ENCODE peak calls at places on chromosomes 6 and 20, in nine cellular contexts. Z is stimulated activated CD4-positive, alpha-beta T cell treated with anti-CD3 and anti-CD28 coated beads, Interleukin-12 subunit alpha, Interleukin-12 subunit beta, amount 100 ng/mL, for 48 hours; E is NCI-H146; O is GM10248; N is foreskin fibroblast; K is A549; M is head of caudate nucleus; F is mammary epithelial cell; A is ecto neural progenitor cell. G is an unnamed sample.

GRCh38 chr20:2521369-2522305 is 12.9 kb upstream of the ZNF343 start:
- DNase-seq in Z (no peak), E (peak), O (no peak), N (peak), K (peak), M (peak), F (peak), A (no peak), G (peak)

GRCh38 chr6:83429857-83430605 is 820 bp downstream of the ME1 start:
- DNase-seq in Z (no peak), E (peak), O (peak), N (peak), K (no peak), M (no peak), F (peak), A (peak), G (no peak)

GRCh38 chr6:31581511-31582229 is 554 bp downstream of the LTB start:
- DNase-seq in Z (no peak), E (no peak), O (no peak), N (peak), K (no peak), M (no peak), F (no peak), A (no peak), G (no peak)

GRCh38 chr20:19566226-19566960 is 191.7 kb upstream of the RIN2 start:
- DNase-seq in Z (no peak), E (no peak), O (no peak), N (peak), K (no peak), M (no peak), F (no peak), A (no peak), G (no peak)

GRCh38 chr20:46835418-46835817 is 59.2 kb upstream of the EYA2 start:
- DNase-seq in Z (no peak), E (no peak), O (no peak), N (peak), K (no peak), M (no peak), F (no peak), A (no peak), G (no peak)

GRCh38 chr6:73377225-73377624 is 7.5 kb upstream of the OOEP start:
- DNase-seq in Z (no peak), E (no peak), O (no peak), N (no peak), K (no peak), M (no peak), F (no peak), A (no peak), G (no peak)

GRCh38 chr20:41672282-41672681 is 54.1 kb upstream of the CHD6 start:
- DNase-seq in Z (no peak), E (no peak), O (no peak), N (no peak), K (no peak), M (no peak), F (no peak), A (no peak), G (no peak)

GRCh38 chr6:141965016-141965545 is 167.6 kb upstream of the GJE1 start:
- DNase-seq in Z (no peak), E (no peak), O (no peak), N (no peak), K (no peak), M (no peak), F (no peak), A (no peak), G (no peak)

GRCh38 chr20:34293589-34293988 is 9.6 kb downstream of the AHCY start:
- DNase-seq in Z (no peak), E (no peak), O (no peak), N (no peak), K (no peak), M (no peak), F (no peak), A (no peak), G (no peak)

GRCh38 chr6:122753688-122754056 is 25.8 kb upstream of the FABP7 start:
- DNase-seq in Z (no peak), E (no peak), O (no peak), N (peak), K (no peak), M (no peak), F (no peak), A (no peak), G (no peak)

GRCh38 chr6:167825059-167825758 is 1.5 kb upstream of the AFDN start:
- DNase-seq in Z (no peak), E (no peak), O (no peak), N (peak), K (no peak), M (no peak), F (no peak), A (no peak), G (no peak)

GRCh38 chr6:157518399-157519250 is 137.6 kb downstream of the ZDHHC14 start:
- DNase-seq in Z (no peak), E (no peak), O (no peak), N (peak), K (peak), M (no peak), F (no peak), A (no peak), G (no peak)

GRCh38 chr20:2151805-2152727 is 50.4 kb downstream of the STK35 start:
- DNase-seq in Z (no peak), E (no peak), O (no peak), N (peak), K (no peak), M (no peak), F (peak), A (no peak), G (no peak)

GRCh38 chr6:116016846-116017545 is 43.7 kb downstream of the FRK start:
- DNase-seq in Z (no peak), E (peak), O (no peak), N (peak), K (no peak), M (no peak), F (no peak), A (no peak), G (no peak)

GRCh38 chr20:35838213-35838612 is 66.4 kb downstream of the PHF20 start:
- DNase-seq in Z (no peak), E (no peak), O (no peak), N (no peak), K (no peak), M (no peak), F (no peak), A (no peak), G (no peak)

GRCh38 chr6:4316867-4317400 is 181.6 kb upstream of the ECI2 start:
- DNase-seq in Z (no peak), E (peak), O (no peak), N (peak), K (no peak), M (no peak), F (peak), A (no peak), G (no peak)

GRCh38 chr20:6140947-6141346 is 18.1 kb upstream of the FERMT1 start:
- DNase-seq in Z (no peak), E (peak), O (no peak), N (no peak), K (no peak), M (no peak), F (no peak), A (no peak), G (no peak)